ENCODE peak calls at places on chromosomes 11 and 22, in five cellular contexts. W is A549, G is NCI-H1105, Z is thoracic aorta, V is cardiac muscle cell. L is an unnamed sample.

GRCh38 chr22:37661160-37661924 is 2.8 kb downstream of the PDXP start:
- DNase-seq in V (peak; percentile 62), Z (no peak), G (no peak), W (no peak), L (peak; percentile 62)

GRCh38 chr11:121524233-121524631 is 71.5 kb upstream of the SORL1-AS1 start:
- DNase-seq in Z (no peak), V (no peak), G (no peak), W (no peak), L (peak; percentile 60)

GRCh38 chr22:42180349-42180842 is 49.8 kb upstream of the CYP2D6 start:
- DNase-seq in Z (no peak), V (no peak), W (no peak), G (no peak), L (peak; percentile 7)

GRCh38 chr22:29336751-29337490 is 21.4 kb upstream of the RASL10A start:
- DNase-seq in G (no peak), W (no peak), V (no peak), Z (no peak), L (no peak)

GRCh38 chr22:25567305-25567704 is 2.8 kb downstream of the GRK3 start:
- DNase-seq in Z (no peak), V (no peak), G (no peak), W (no peak), L (no peak)

GRCh38 chr22:27682438-27682837 is 119.1 kb downstream of the MN1 start:
- DNase-seq in Z (no peak), W (no peak), G (no peak), V (no peak), L (no peak)

GRCh38 chr22:47476226-47476625 is 713.8 kb downstream of the TBC1D22A start:
- DNase-seq in V (no peak), W (no peak), Z (no peak), G (no peak), L (no peak)

GRCh38 chr11:12914401-12914912 is 94.7 kb upstream of the RASSF10 start:
- DNase-seq in W (peak; percentile 31), V (peak; percentile 42), G (no peak), Z (no peak), L (peak; percentile 94)

GRCh38 chr11:30914143-30914762 is 328.1 kb upstream of the MPPED2 start:
- DNase-seq in V (peak; percentile 71), Z (no peak), W (peak; percentile 42), G (peak; percentile 51), L (peak; percentile 40)

L was measured in globus pallidus.